ENCODE peak calls at places on chromosome 20, in four cellular contexts. N is K562, P is GM12891, U is GM12878. M is an unnamed sample.

GRCh38 chr20:20037960-20038359 is 14.3 kb downstream of the CRNKL1 start:
- DNase-seq in N (no peak), P (no peak), U (no peak), M (no peak)

GRCh38 chr20:43746344-43747137 is 19.7 kb upstream of the GTSF1L start:
- DNase-seq in U (no peak), N (no peak), P (no peak), M (no peak)

GRCh38 chr20:46130534-46130933 is 12.4 kb downstream of the CD40 start:
- DNase-seq in U (peak), P (no peak), N (no peak), M (no peak)

GRCh38 chr20:45470939-45471338 is 1.4 kb downstream of the WFDC2 start:
- DNase-seq in P (no peak), U (no peak), N (peak), M (no peak)

GRCh38 chr20:18137412-18138265 is at the start of the genes KAT14 and PET117:
- DNase-seq in U (peak), P (peak), N (peak), M (peak)

GRCh38 chr20:36284751-36285150 is 21.4 kb upstream of the DLGAP4 start:
- DNase-seq in P (no peak), U (no peak), N (no peak), M (no peak)

GRCh38 chr20:32764000-32764960 is 2.1 kb downstream of the DNMT3B start:
- DNase-seq in P (no peak), U (no peak), N (peak), M (no peak)

GRCh38 chr20:4090756-4091331 is 75.5 kb upstream of the RNF24 start:
- DNase-seq in U (no peak), N (peak), P (no peak), M (no peak)

GRCh38 chr20:32839227-32839981 is 19.3 kb upstream of the EFCAB8 start:
- DNase-seq in P (no peak), U (no peak), N (no peak), M (no peak)

GRCh38 chr20:31475032-31475431 is at the start of the genes DEFB124 and REM1:
- DNase-seq in U (no peak), N (no peak), P (no peak), M (no peak)

GRCh38 chr20:62929051-62929538 is 2.8 kb upstream of the DIDO1 start:
- DNase-seq in P (peak), N (peak), U (no peak), M (peak)

GRCh38 chr20:45136911-45137310 is 12.6 kb upstream of the WFDC12 start:
- DNase-seq in U (no peak), P (no peak), N (no peak), M (no peak)

GRCh38 chr20:11248691-11249178 is 574.9 kb upstream of the JAG1 start:
- DNase-seq in U (no peak), N (no peak), P (no peak), M (no peak)

GRCh38 chr20:44097521-44098255 is 89.3 kb downstream of the JPH2 start:
- DNase-seq in N (peak), P (no peak), U (no peak), M (no peak)

GRCh38 chr20:62697468-62697912 is 11.1 kb upstream of the NTSR1 start:
- DNase-seq in U (no peak), N (no peak), P (no peak), M (no peak)

GRCh38 chr20:4027590-4028265 is 12.4 kb upstream of the RNF24 start:
- DNase-seq in N (no peak), P (no peak), U (no peak), M (no peak)

GRCh38 chr20:18288748-18289705 is 700 bp downstream of the ZNF133 start:
- DNase-seq in P (peak), U (no peak), N (peak), M (no peak)

GRCh38 chr20:52595492-52595891 is 376.7 kb upstream of the TSHZ2 start:
- DNase-seq in U (no peak), N (peak), P (no peak), M (no peak)

GRCh38 chr20:2804921-2805681 is 4.7 kb upstream of the CPXM1 start:
- DNase-seq in P (no peak), U (no peak), N (no peak), M (peak)

GRCh38 chr20:19986419-19986818 is 30.7 kb upstream of the NAA20 start:
- DNase-seq in N (no peak), U (no peak), P (no peak), M (no peak)

GRCh38 chr20:25623225-25623735 is 534 bp downstream of the NANP start:
- DNase-seq in U (peak), P (no peak), N (peak), M (peak)

GRCh38 chr20:62875419-62876355 is 14.1 kb upstream of the TCFL5 start:
- DNase-seq in P (no peak), U (no peak), N (peak), M (peak)

GRCh38 chr20:62739067-62739466 is 30.4 kb downstream of the NTSR1 start:
- DNase-seq in N (no peak), P (no peak), U (no peak), M (no peak)

GRCh38 chr20:7744411-7744810 is 195.8 kb downstream of the HAO1 start:
- DNase-seq in U (no peak), N (no peak), P (no peak), M (no peak)

GRCh38 chr20:2751868-2752630 is 48.4 kb downstream of the CPXM1 start:
- DNase-seq in P (peak), N (peak), U (no peak), M (peak)

DNA sequence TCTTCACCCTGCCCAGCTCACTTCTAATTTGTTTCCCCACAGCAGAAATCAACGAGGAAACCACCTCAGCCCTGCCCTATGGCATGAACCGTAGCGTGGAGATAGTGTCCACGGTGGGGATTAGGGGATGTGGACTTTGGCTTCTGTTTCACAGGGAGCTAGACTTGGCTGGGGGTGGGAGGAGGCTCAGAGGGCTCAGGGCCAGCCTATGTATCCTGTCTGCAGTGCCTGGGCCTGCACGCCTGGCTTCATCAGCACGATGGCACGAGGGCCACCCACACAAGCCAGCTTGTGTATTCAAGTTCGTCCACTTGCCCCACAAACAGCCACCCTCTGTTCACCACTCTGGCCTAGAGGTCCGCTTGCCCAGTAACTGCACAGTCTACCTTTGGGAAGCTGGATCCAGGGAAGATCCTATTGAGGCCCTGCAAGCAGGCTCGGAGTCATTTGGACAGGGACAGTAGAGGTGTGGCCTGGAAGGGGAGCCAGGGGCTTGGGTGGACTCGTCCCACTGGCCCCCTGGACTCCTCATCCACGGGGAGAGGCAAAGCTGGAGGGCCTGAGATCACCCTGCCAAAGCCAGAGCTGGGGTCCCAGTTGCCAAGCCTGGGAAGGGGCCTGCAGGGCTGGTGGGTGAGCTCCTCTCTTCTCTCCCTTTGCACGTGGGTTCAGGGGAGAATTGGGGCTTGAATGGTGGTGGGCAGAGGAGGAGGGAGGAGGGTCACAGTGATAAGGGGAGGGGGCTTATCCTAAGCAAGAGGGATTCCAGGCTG is 38.0 kb upstream of the FAM83D start:
- DNase-seq in U (no peak), N (no peak), P (no peak), M (no peak)
- TF ChIP-seq SPI1 in U (no peak), N (no peak), P (no peak), M (no peak)

DNA sequence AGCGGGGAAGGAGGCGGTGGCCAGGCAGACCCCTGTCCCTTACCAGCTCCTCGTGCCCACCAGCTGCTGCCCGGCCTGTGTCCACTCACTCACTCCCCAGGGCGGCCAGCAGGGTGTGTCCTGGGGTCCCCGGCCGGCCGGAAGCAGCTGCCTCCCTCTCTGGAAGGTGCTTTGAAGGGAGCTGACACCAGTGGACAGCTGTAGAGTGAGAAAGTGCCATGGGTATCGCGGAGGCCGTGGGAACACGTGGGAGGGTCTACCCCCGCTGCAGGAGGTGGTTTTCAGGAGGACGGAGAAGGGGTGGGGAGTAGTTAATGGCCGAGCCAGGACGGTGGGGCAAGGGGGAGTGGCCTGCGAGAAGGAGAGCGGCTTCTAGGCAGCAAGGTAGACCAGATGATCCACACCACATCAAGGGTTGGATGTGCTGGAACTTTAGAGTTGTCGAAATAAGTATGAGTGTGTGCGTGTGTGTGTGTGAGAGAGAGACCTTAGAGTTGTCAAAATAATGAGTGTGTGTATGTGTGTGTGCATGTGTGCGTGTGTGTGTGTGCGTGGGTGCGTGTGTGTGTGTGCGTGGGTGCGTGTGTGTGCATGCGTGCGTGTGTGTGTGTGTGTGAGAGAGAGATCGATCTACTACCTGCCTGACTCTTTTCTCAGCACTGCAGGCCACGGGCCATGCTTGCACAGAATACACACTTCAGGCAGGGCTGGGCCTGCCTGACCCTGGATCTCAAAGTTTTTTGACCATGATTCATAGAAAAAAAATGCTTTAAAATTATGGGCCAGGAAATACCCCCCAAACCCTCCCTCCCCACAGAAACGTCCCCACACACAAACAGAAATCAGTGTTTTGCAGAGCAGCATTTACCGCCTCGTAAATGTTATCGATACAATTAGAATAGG is 43.9 kb downstream of the CDH4 start:
- DNase-seq in N (no peak), U (no peak), P (no peak), M (no peak)
- TF ChIP-seq SPI1 in N (no peak), U (no peak), P (no peak), M (no peak)

GRCh38 chr20:39029324-39029820 is 67.2 kb downstream of the DHX35 start:
- DNase-seq in N (no peak), U (no peak), P (no peak), M (no peak)
- TF ChIP-seq SPI1 in N (no peak), U (no peak), P (no peak), M (no peak)

GRCh38 chr20:41701596-41702350 is 83.6 kb upstream of the CHD6 start:
- DNase-seq in P (no peak), N (no peak), U (no peak), M (no peak)

GRCh38 chr20:41696428-41696827 is 78.3 kb upstream of the CHD6 start:
- DNase-seq in U (no peak), N (peak), P (no peak), M (no peak)

GRCh38 chr20:41694796-41695195 is 76.6 kb upstream of the CHD6 start:
- DNase-seq in N (peak), P (no peak), U (no peak), M (no peak)

GRCh38 chr20:41702647-41703046 is 84.5 kb upstream of the CHD6 start:
- DNase-seq in U (no peak), P (no peak), N (no peak), M (no peak)

GRCh38 chr20:41697861-41698559 is 79.8 kb upstream of the CHD6 start:
- DNase-seq in U (no peak), N (peak), P (no peak), M (no peak)
- TF ChIP-seq SPI1 in U (no peak), N (no peak), P (no peak), M (no peak)

GRCh38 chr20:23225407-23226060 is 125.1 kb upstream of the NXT1 start:
- DNase-seq in U (no peak), P (no peak), N (peak), M (peak)
- TF ChIP-seq SPI1 in U (no peak), P (no peak), N (no peak), M (peak)

DNA sequence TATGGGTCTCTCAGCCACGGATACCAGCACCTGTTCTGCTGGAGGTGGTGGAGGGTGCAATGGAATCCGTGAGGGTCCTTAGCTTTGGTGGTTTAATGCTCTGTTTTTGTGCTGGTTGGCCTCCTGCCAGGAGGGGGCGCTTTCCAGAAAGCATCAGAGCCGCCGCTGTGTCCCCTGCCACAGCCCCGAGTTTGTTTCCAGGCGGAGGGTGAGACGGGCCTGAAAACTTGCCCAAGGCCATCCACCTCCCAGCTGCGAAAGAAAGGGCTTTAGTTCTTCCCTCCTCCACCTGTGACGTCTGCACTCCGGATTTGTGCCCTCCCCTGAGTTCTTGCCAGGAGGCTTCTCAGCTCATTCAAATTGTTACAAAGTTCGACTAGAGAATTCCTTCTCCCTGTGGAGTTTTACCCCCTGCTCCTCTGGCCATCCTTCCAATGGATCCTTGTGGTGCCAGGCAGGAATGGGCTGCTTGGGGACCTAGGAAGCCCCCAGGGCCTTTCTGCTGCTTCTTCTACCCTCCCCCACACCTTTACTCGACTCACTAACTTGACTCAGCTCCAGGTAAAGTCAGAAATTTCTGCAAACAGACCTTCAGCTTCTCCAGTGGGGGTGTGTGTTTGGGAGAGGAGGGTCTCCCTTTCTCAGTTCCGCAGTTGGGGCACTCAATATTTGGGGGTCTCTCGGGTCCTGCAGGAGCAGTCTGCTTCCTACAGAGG is 873.7 kb downstream of the KIF16B start:
- DNase-seq in N (no peak), P (no peak), U (no peak), M (no peak)
- TF ChIP-seq SPI1 in N (no peak), P (no peak), U (no peak), M (no peak)

GRCh38 chr20:50020283-50020682 is 37.5 kb downstream of the SNAI1 start:
- DNase-seq in N (no peak), U (no peak), P (no peak), M (no peak)
- TF ChIP-seq SPI1 in N (no peak), U (no peak), P (no peak), M (no peak)